ENCODE peak calls at places on chromosomes 11 and 22, in six cellular contexts. I is activated T-helper 1 cell treated with anti-CD3 and anti-CD28 coated beads, Interleukin-2, amount 50 U/mL, for 16 hours; R is MCF 10A; L is NCI-H1417; A is mucosa of gallbladder; J is activated T-cell treated with anti-CD3 and anti-CD28 coated beads, Interleukin-2, amount 50 U/mL, for 72 hours. M is an unnamed sample.

GRCh38 chr11:12802418-12803085 is 128.3 kb downstream of the TEAD1 start:
- DNase-seq in I (no peak), R (peak), L (peak), A (peak), J (no peak), M (no peak)

GRCh38 chr11:98061858-98062257 is 958.9 kb upstream of the CNTN5 start:
- DNase-seq in I (no peak), R (no peak), L (no peak), A (no peak), J (no peak), M (no peak)

GRCh38 chr11:92727123-92727522 is 242.3 kb upstream of the MTNR1B start:
- DNase-seq in I (no peak), R (no peak), L (no peak), A (no peak), J (no peak), M (no peak)

GRCh38 chr11:130215531-130216220 is 56.1 kb downstream of the ST14 start:
- DNase-seq in I (no peak), R (no peak), L (no peak), A (peak), J (no peak), M (no peak)

GRCh38 chr11:116446542-116446941 is 326.2 kb downstream of the BUD13 start:
- DNase-seq in I (no peak), R (no peak), L (no peak), A (no peak), J (no peak), M (no peak)

GRCh38 chr11:34512810-34513673 is 552 bp downstream of the ELF5 start:
- DNase-seq in I (no peak), R (peak), L (peak), A (peak), J (peak), M (no peak)

GRCh38 chr11:61378713-61379313 is 13.6 kb upstream of the TMEM216 start:
- DNase-seq in I (no peak), R (peak), L (no peak), A (peak), J (no peak), M (no peak)

GRCh38 chr11:117786099-117786870 is 10.7 kb downstream of the DSCAML1 start:
- DNase-seq in I (no peak), R (peak), L (no peak), A (no peak), J (no peak), M (no peak)

GRCh38 chr11:110805764-110806163 is 93.5 kb upstream of the ARHGAP20 start:
- DNase-seq in I (no peak), R (no peak), L (no peak), A (no peak), J (no peak), M (no peak)

GRCh38 chr11:69509381-69509780 is 27.9 kb downstream of the LINC01488 start:
- DNase-seq in I (no peak), R (no peak), L (no peak), A (no peak), J (no peak), M (no peak)

GRCh38 chr22:29830585-29830984 is 7.5 kb downstream of the ASCC2 start:
- DNase-seq in I (no peak), R (no peak), L (no peak), A (no peak), J (no peak), M (no peak)

GRCh38 chr11:29634248-29634647 is 382.6 kb downstream of the KCNA4 start:
- DNase-seq in I (no peak), R (peak), L (no peak), A (no peak), J (no peak), M (no peak)

GRCh38 chr22:44594951-44595350 is 96.9 kb upstream of the RTL6 start:
- DNase-seq in I (no peak), R (no peak), L (no peak), A (no peak), J (no peak), M (no peak)

GRCh38 chr22:48902983-48903650 is 924.6 kb downstream of the BRD1 start:
- DNase-seq in I (no peak), R (no peak), L (no peak), A (no peak), J (no peak), M (no peak)

GRCh38 chr11:63670738-63671321 is 346 bp downstream of the ATL3 start:
- DNase-seq in I (no peak), R (peak), L (peak), A (peak), J (peak), M (peak)

GRCh38 chr11:72274435-72274834 is 30.5 kb upstream of the PHOX2A start:
- DNase-seq in I (no peak), R (peak), L (no peak), A (no peak), J (no peak), M (no peak)

GRCh38 chr22:46108564-46109473 is 41.5 kb upstream of the PPARA start:
- DNase-seq in I (no peak), R (peak), L (no peak), A (no peak), J (no peak), M (no peak)

GRCh38 chr11:44313701-44314489 is 4.0 kb upstream of the ALX4 start:
- DNase-seq in I (no peak), R (peak), L (no peak), A (no peak), J (no peak), M (no peak)

GRCh38 chr11:117054382-117054781 is 43.8 kb downstream of the SIK3 start:
- DNase-seq in I (no peak), R (no peak), L (no peak), A (no peak), J (no peak), M (no peak)

GRCh38 chr11:17004486-17005148 is 9.6 kb downstream of the PLEKHA7 start:
- DNase-seq in I (no peak), R (peak), L (no peak), A (no peak), J (no peak), M (no peak)

GRCh38 chr22:48167238-48167637 is 1404.8 kb downstream of the TBC1D22A start:
- DNase-seq in I (no peak), R (no peak), L (no peak), A (no peak), J (no peak), M (no peak)

GRCh38 chr11:114088836-114089235 is 29.3 kb downstream of the ZBTB16 start:
- DNase-seq in I (no peak), R (no peak), L (no peak), A (no peak), J (no peak), M (no peak)

GRCh38 chr11:94635072-94635471 is 67.9 kb downstream of the PIWIL4 start:
- DNase-seq in I (no peak), R (no peak), L (no peak), A (no peak), J (no peak), M (no peak)

M was measured in activated CD4-positive, CD25-positive, alpha-beta regulatory T cell.